ENCODE peak calls at places on chromosomes 6 and 20, in four cellular contexts. B, C, L and F are unnamed samples.

GRCh38 chr6:157240960-157241311 is 82.4 kb downstream of the TMEM242 start:
- DNase-seq in B (no peak), L (no peak), C (no peak), F (no peak)

GRCh38 chr6:142152731-142153130 is 5.7 kb downstream of the VTA1 start:
- DNase-seq in L (no peak), C (no peak), B (no peak), F (no peak)

GRCh38 chr20:63141531-63141930 is 74.4 kb downstream of the YTHDF1 start:
- DNase-seq in L (no peak), B (peak; percentile 19), C (no peak), F (no peak)

GRCh38 chr20:62359491-62360121 is 7.5 kb downstream of the LAMA5 start:
- DNase-seq in L (no peak), C (no peak), B (peak; percentile 85), F (no peak)

GRCh38 chr6:165556116-165556843 is 106.8 kb downstream of the PDE10A start:
- DNase-seq in C (no peak), B (no peak), L (no peak), F (no peak)

GRCh38 chr6:24930386-24930785 is 5.4 kb downstream of the RIPOR2 start:
- DNase-seq in B (peak; percentile 54), C (no peak), L (no peak), F (no peak)

GRCh38 chr6:25953733-25954132 is 8.9 kb upstream of the TRIM38 start:
- DNase-seq in C (no peak), L (no peak), B (no peak), F (no peak)

GRCh38 chr6:33384581-33385020 is 7.0 kb upstream of the KIFC1 start:
- DNase-seq in C (no peak), L (no peak), B (no peak), F (no peak)

GRCh38 chr6:16153451-16153850 is 24.6 kb downstream of the MYLIP start:
- DNase-seq in B (no peak), C (no peak), L (no peak), F (no peak)

GRCh38 chr6:21382821-21383455 is 210.6 kb upstream of the SOX4 start:
- DNase-seq in C (no peak), L (no peak), B (no peak), F (no peak)

GRCh38 chr6:72286911-72287311 is 335.0 kb upstream of the KCNQ5 start:
- DNase-seq in L (no peak), C (no peak), B (no peak), F (no peak)

GRCh38 chr6:134938896-134939295 is 11.0 kb downstream of the ALDH8A1 start:
- DNase-seq in B (no peak), C (peak; percentile 61), L (no peak), F (peak; percentile 9)

GRCh38 chr20:54049156-54049555 is 21.2 kb downstream of the BCAS1 start:
- DNase-seq in L (no peak), C (no peak), B (no peak), F (no peak)